ENCODE peak calls at places on chromosome 16, in nine cellular contexts. E is Caco-2; U is body of pancreas; V is activated CD8-positive, alpha-beta T cell treated with anti-CD3 and anti-CD28 coated beads for 36 hours; M is PC-9; F is prostate gland; T is A549; H is right atrium auricular region; O is AG09309. R is an unnamed sample.

GRCh38 chr16:8323153-8323552 is 267.2 kb downstream of the TMEM114 start:
- DNase-seq in V (no peak), H (no peak), M (no peak), F (no peak), U (no peak), T (no peak), E (no peak), O (no peak), R (no peak)

GRCh38 chr16:87809150-87809902 is 43.5 kb upstream of the KLHDC4 start:
- DNase-seq in O (no peak), H (no peak), V (peak; percentile 58), T (no peak), F (no peak), U (no peak), M (no peak), E (peak; percentile 27), R (peak; percentile 80)

GRCh38 chr16:78249056-78249455 is 149.6 kb downstream of the WWOX start:
- DNase-seq in E (peak; percentile 82), T (peak; percentile 12), V (no peak), M (no peak), H (no peak), F (no peak), U (peak; percentile 79), O (no peak), R (no peak)

GRCh38 chr16:53745126-53745525 is 41.2 kb downstream of the FTO start:
- DNase-seq in F (no peak), M (peak; percentile 87), V (no peak), H (no peak), E (no peak), U (peak; percentile 50), O (peak; percentile 43), T (no peak), R (no peak)

GRCh38 chr16:27426423-27427408 is 24.7 kb downstream of the IL21R start:
- DNase-seq in F (no peak), O (peak; percentile 59), M (peak; percentile 47), V (peak; percentile 90), H (peak; percentile 60), U (peak; percentile 58), T (peak; percentile 47), E (no peak), R (peak; percentile 81)

GRCh38 chr16:48373258-48374050 is 11.8 kb downstream of the SIAH1 start:
- DNase-seq in T (no peak), M (no peak), E (no peak), H (no peak), O (no peak), V (no peak), F (no peak), U (no peak), R (no peak)

GRCh38 chr16:70432800-70433455 is 6.0 kb downstream of the ST3GAL2 start:
- DNase-seq in V (no peak), O (no peak), H (peak; percentile 65), M (no peak), T (no peak), E (no peak), U (peak; percentile 22), F (no peak), R (no peak)

GRCh38 chr16:85524630-85525463 is 88.3 kb upstream of the GSE1 start:
- DNase-seq in U (peak; percentile 61), M (peak; percentile 92), O (no peak), H (peak; percentile 78), F (no peak), T (peak; percentile 29), V (no peak), E (peak; percentile 93), R (no peak)

GRCh38 chr16:49158029-49158642 is 123.5 kb downstream of the CBLN1 start:
- DNase-seq in U (peak; percentile 3), O (no peak), V (peak; percentile 8), E (peak; percentile 56), H (no peak), T (peak; percentile 21), M (no peak), F (no peak), R (peak; percentile 19)

GRCh38 chr16:59698341-59698979 is 964.3 kb upstream of the GOT2 start:
- DNase-seq in F (no peak), E (no peak), M (no peak), O (no peak), V (no peak), H (no peak), U (no peak), T (no peak), R (no peak)

GRCh38 chr16:56617212-56618085 is 8.1 kb upstream of the MT1E start:
- DNase-seq in V (peak; percentile 81), F (peak; percentile 71), T (no peak), U (peak; percentile 90), H (peak; percentile 84), M (no peak), O (no peak), E (no peak), R (no peak)

GRCh38 chr16:88561485-88562369 is 8.5 kb upstream of the ZC3H18 start:
- DNase-seq in V (peak; percentile 58), F (peak; percentile 19), T (peak; percentile 57), H (no peak), U (peak; percentile 55), O (no peak), M (no peak), E (no peak), R (peak; percentile 80)

GRCh38 chr16:72889616-72890235 is 158.2 kb downstream of the ZFHX3 start:
- DNase-seq in T (no peak), F (no peak), E (no peak), V (no peak), H (no peak), U (no peak), O (no peak), M (no peak), R (no peak)
- TF ChIP-seq CTCF in T (no peak), F (no peak), E (no peak), V (no peak), H (no peak), U (no peak), O (no peak), M (no peak), R (no peak)

DNA sequence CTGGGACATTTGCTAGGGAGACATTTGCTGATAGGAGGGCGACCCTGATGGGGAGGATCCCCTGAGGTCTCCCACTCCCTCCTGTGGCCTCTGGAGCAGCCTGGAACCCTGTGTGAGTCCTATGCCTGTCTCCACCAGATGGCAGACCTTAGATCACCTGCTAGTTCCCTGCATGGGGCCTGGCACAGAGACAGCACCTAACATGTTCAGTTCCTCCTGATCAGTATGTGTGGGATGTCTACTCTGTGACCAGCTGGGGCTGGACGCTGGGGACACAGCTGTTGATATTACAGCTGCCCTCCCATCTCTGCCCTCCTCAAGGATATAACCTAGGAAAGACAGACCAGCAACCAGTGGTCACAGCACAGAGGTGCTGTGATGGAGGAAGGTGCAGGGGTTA is 1.1 kb upstream of the ADCY7 start:
- DNase-seq in V (peak; percentile 57), F (no peak), E (no peak), H (no peak), T (peak; percentile 39), O (no peak), M (no peak), U (no peak), R (no peak)
- TF ChIP-seq CTCF in V (peak; percentile 37), F (no peak), E (peak; percentile 64), H (no peak), T (no peak), O (peak; percentile 28), M (no peak), U (peak; percentile 11), R (peak; percentile 51)

DNA sequence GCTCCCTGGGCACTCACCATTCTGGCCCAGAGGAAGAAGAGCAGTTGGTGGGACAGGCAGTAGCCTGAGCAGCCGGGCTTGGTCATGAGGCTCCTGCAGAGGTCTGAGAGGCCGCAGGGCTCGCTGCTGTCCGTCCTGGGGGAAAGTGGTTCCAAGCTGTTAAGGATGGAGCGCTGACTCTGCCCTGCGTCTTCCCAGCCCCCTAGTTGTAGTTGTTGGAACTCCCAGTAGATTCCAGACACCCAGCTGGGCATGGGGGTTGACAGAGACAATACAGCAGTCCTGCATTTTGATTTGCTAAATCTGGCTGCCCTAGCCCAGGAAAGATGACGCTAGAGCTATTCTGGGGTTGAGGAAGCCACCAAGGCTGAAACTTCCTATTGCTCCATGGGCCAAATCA is 7.3 kb downstream of the C16orf89 start:
- DNase-seq in O (no peak), E (no peak), H (no peak), U (no peak), M (no peak), V (no peak), F (no peak), T (peak; percentile 49), R (no peak)
- TF ChIP-seq CTCF in O (peak; percentile 26), E (peak; percentile 32), H (no peak), U (no peak), M (peak; percentile 23), V (no peak), F (no peak), T (no peak), R (no peak)

GRCh38 chr16:2720719-2721633 is 952 bp upstream of the PRSS27 start:
- DNase-seq in O (peak; percentile 27), F (peak; percentile 55), H (peak; percentile 81), V (peak; percentile 91), M (peak; percentile 71), T (peak; percentile 93), U (peak; percentile 84), E (peak; percentile 88), R (peak; percentile 96)
- TF ChIP-seq CTCF in O (peak; percentile 46), F (peak; percentile 76), H (peak; percentile 88), V (peak; percentile 84), M (peak; percentile 34), T (peak; percentile 92), U (peak; percentile 36), E (peak; percentile 40), R (peak; percentile 90)

GRCh38 chr16:61432421-61432820 is 603.8 kb downstream of the CDH8 start:
- DNase-seq in U (no peak), V (no peak), F (no peak), M (no peak), T (no peak), E (no peak), H (no peak), O (no peak), R (no peak)
- TF ChIP-seq CTCF in U (no peak), V (no peak), F (no peak), M (no peak), T (no peak), E (no peak), H (no peak), O (no peak), R (no peak)

R was measured in GM13977.